ENCODE peak calls at places on chromosomes 7 and 10, in five cellular contexts. L, B, N, U and K are unnamed samples.

GRCh38 chr7:31058122-31058521 is 6.0 kb downstream of the ADCYAP1R1 start:
- DNase-seq in L (no peak), N (no peak), B (no peak), U (no peak), K (no peak)

GRCh38 chr7:74657692-74658170 is at the start of gene GTF2I:
- DNase-seq in U (no peak), N (no peak), L (no peak), B (no peak), K (no peak)

GRCh38 chr10:61904711-61905445 is 3.4 kb downstream of the ARID5B start:
- DNase-seq in B (no peak), U (peak; percentile 46), L (no peak), N (no peak), K (peak; percentile 52)

GRCh38 chr10:96622330-96622729 is 35.5 kb upstream of the TM9SF3 start:
- DNase-seq in U (no peak), N (no peak), B (no peak), L (no peak), K (no peak)

GRCh38 chr10:17287151-17287550 is 59.1 kb downstream of the VIM start:
- DNase-seq in L (no peak), U (no peak), N (no peak), B (no peak), K (no peak)

GRCh38 chr10:110034596-110034995 is 26.8 kb downstream of the ADD3 start:
- DNase-seq in B (no peak), U (no peak), L (no peak), N (no peak), K (no peak)

GRCh38 chr10:21692909-21693308 is 158.9 kb downstream of the MLLT10 start:
- DNase-seq in N (no peak), L (no peak), B (no peak), U (no peak), K (no peak)

GRCh38 chr10:108582387-108582786 is 1340.9 kb downstream of the XPNPEP1 start:
- DNase-seq in B (no peak), U (no peak), N (no peak), L (no peak), K (no peak)

GRCh38 chr7:104341545-104341944 is 13.1 kb downstream of the LHFPL3 start:
- DNase-seq in L (no peak), N (no peak), B (no peak), U (no peak), K (no peak)

GRCh38 chr10:32377458-32378370 is 30.8 kb upstream of the EPC1 start:
- DNase-seq in N (peak; percentile 26), B (no peak), L (no peak), U (no peak), K (no peak)

GRCh38 chr7:23055582-23056178 is 41.8 kb upstream of the HYCC1 start:
- DNase-seq in L (peak; percentile 18), B (no peak), N (peak; percentile 36), U (no peak), K (peak; percentile 33)